ENCODE peak calls at places on chromosomes 4 and X, in eight cellular contexts. Y, X, C, U, Z, J, E and K are unnamed samples.
A peak's percentile ranks its signal among the peaks of the same experiment; 100 is the strongest.

GRCh38 chr4:150962245-150962644 is 52.8 kb downstream of the LRBA start:
- DNase-seq in Y (no peak), X (no peak), C (no peak), U (no peak), Z (peak; percentile 82), J (no peak), E (no peak), K (no peak)

GRCh38 chrX:23938690-23939089 is 30.9 kb downstream of the CXorf58 start:
- DNase-seq in Y (no peak), X (no peak), C (no peak), U (no peak), Z (no peak), J (no peak), E (no peak), K (no peak)

GRCh38 chr4:108971473-108971872 is 208.6 kb upstream of the ETNPPL start:
- DNase-seq in Y (no peak), X (no peak), C (no peak), U (no peak), Z (no peak), J (no peak), E (no peak), K (no peak)

GRCh38 chr4:20995015-20995414 is 294.8 kb downstream of the PACRGL start:
- DNase-seq in Y (no peak), X (no peak), C (no peak), U (no peak), Z (no peak), J (no peak), E (no peak), K (no peak)

GRCh38 chr4:69038582-69038981 is 57.7 kb upstream of the UGT2B7 start:
- DNase-seq in Y (no peak), X (no peak), C (peak; percentile 81), U (no peak), Z (no peak), J (no peak), E (no peak), K (no peak)

GRCh38 chr4:124913237-124913636 is 200.7 kb upstream of the ANKRD50 start:
- DNase-seq in Y (no peak), X (no peak), C (no peak), U (no peak), Z (no peak), J (no peak), E (no peak), K (no peak)

GRCh38 chr4:99821918-99822503 is 5.4 kb downstream of the DAPP1 start:
- DNase-seq in Y (no peak), X (no peak), C (no peak), U (no peak), Z (no peak), J (no peak), E (no peak), K (no peak)

GRCh38 chr4:830776-831482 is 5.0 kb upstream of the CPLX1 start:
- DNase-seq in Y (no peak), X (no peak), C (no peak), U (no peak), Z (peak; percentile 86), J (no peak), E (no peak), K (no peak)

GRCh38 chr4:56613101-56613862 is 67.8 kb downstream of the HOPX start:
- DNase-seq in Y (no peak), X (peak; percentile 13), C (peak; percentile 13), U (no peak), Z (peak; percentile 83), J (no peak), E (no peak), K (no peak)

GRCh38 chrX:53262918-53263394 is 18.4 kb downstream of the IQSEC2 start:
- DNase-seq in Y (no peak), X (no peak), C (no peak), U (no peak), Z (peak; percentile 89), J (no peak), E (no peak), K (no peak)

GRCh38 chrX:84469226-84469625 is 33.0 kb downstream of the HDX start:
- DNase-seq in Y (no peak), X (peak; percentile 26), C (no peak), U (peak; percentile 4), Z (no peak), J (no peak), E (no peak), K (peak; percentile 28)

GRCh38 chr4:156946508-156947197 is 24.9 kb downstream of the PDGFC start:
- DNase-seq in Y (no peak), X (peak; percentile 53), C (peak; percentile 98), U (no peak), Z (no peak), J (no peak), E (no peak), K (no peak)

GRCh38 chr4:48073567-48074103 is 57.1 kb downstream of the NIPAL1 start:
- DNase-seq in Y (no peak), X (no peak), C (no peak), U (no peak), Z (no peak), J (no peak), E (no peak), K (no peak)

GRCh38 chr4:37953620-37954325 is 6.4 kb upstream of the PTTG2 start:
- DNase-seq in Y (no peak), X (no peak), C (peak; percentile 68), U (no peak), Z (no peak), J (no peak), E (no peak), K (no peak)

GRCh38 chrX:70455366-70456202 is 10.9 kb downstream of the DLG3 start:
- DNase-seq in Y (no peak), X (peak; percentile 50), C (no peak), U (peak; percentile 6), Z (peak; percentile 83), J (no peak), E (peak; percentile 20), K (no peak)

GRCh38 chr4:150033109-150033508 is 45.1 kb upstream of the DCLK2 start:
- DNase-seq in Y (no peak), X (no peak), C (no peak), U (no peak), Z (no peak), J (no peak), E (no peak), K (no peak)

GRCh38 chrX:100931218-100931924 is 2.7 kb upstream of the XKRX start:
- DNase-seq in Y (no peak), X (no peak), C (peak; percentile 24), U (no peak), Z (no peak), J (no peak), E (no peak), K (no peak)

GRCh38 chrX:25021132-25021498 is 5.3 kb upstream of the ARX start:
- DNase-seq in Y (no peak), X (no peak), C (no peak), U (no peak), Z (no peak), J (no peak), E (no peak), K (no peak)

GRCh38 chr4:111854494-111855087 is 290.7 kb upstream of the FAM241A start:
- DNase-seq in Y (no peak), X (peak; percentile 49), C (peak; percentile 69), U (peak; percentile 1), Z (no peak), J (peak; percentile 39), E (peak; percentile 46), K (peak; percentile 40)

GRCh38 chr4:170776983-170777382 is 687.2 kb upstream of the AADAT start:
- DNase-seq in Y (no peak), X (no peak), C (no peak), U (no peak), Z (peak; percentile 34), J (no peak), E (no peak), K (no peak)

GRCh38 chr4:87044511-87045369 is 109.9 kb downstream of the AFF1 start:
- DNase-seq in Y (no peak), X (no peak), C (no peak), U (no peak), Z (peak; percentile 55), J (no peak), E (no peak), K (peak; percentile 47)

GRCh38 chr4:150385606-150386005 is 196.3 kb upstream of the MAB21L2 start:
- DNase-seq in Y (no peak), X (peak; percentile 39), C (no peak), U (no peak), Z (peak; percentile 84), J (no peak), E (peak; percentile 16), K (peak; percentile 76)

GRCh38 chrX:65837875-65838549 is 170.6 kb downstream of the MSN start:
- DNase-seq in Y (no peak), X (no peak), C (no peak), U (no peak), Z (no peak), J (no peak), E (no peak), K (no peak)

GRCh38 chrX:139121616-139122286 is 408.8 kb upstream of the F9 start:
- DNase-seq in Y (no peak), X (no peak), C (no peak), U (no peak), Z (no peak), J (no peak), E (no peak), K (no peak)

GRCh38 chr4:182555997-182556418 is 312.8 kb downstream of the TENM3 start:
- DNase-seq in Y (no peak), X (peak; percentile 71), C (no peak), U (peak; percentile 18), Z (no peak), J (no peak), E (no peak), K (peak; percentile 39)

GRCh38 chrX:40008841-40009461 is 88.8 kb downstream of the BCOR start:
- DNase-seq in Y (no peak), X (peak; percentile 54), C (no peak), U (peak; percentile 74), Z (peak; percentile 86), J (no peak), E (peak; percentile 93), K (peak; percentile 82)

GRCh38 chr4:73208376-73208775 is 50.2 kb downstream of the ANKRD17 start:
- DNase-seq in Y (no peak), X (no peak), C (no peak), U (no peak), Z (peak; percentile 83), J (no peak), E (no peak), K (no peak)

GRCh38 chr4:41670530-41670929 is 78.0 kb downstream of the PHOX2B start:
- DNase-seq in Y (no peak), X (no peak), C (no peak), U (no peak), Z (no peak), J (no peak), E (no peak), K (peak; percentile 16)